ENCODE peak calls at places on chromosomes 2 and 18, in ten cellular contexts. T is hepatocyte, W is tibial artery, C is AG09319, F is IMR-90, P is omental fat pad, N is brain microvascular endothelial cell, S is A549, X is fibroblast of villous mesenchyme, Q is fibroblast of lung. Y is an unnamed sample.

GRCh38 chr2:186697536-186697935 is 3.7 kb downstream of the FAM171B start:
- DNase-seq in W (no peak), Q (peak), S (no peak), X (no peak), C (no peak), P (no peak), T (no peak), F (peak), N (peak), Y (peak)

GRCh38 chr2:145380436-145381017 is 860.6 kb upstream of the ZEB2 start:
- DNase-seq in X (peak), Q (peak), S (peak), C (peak), T (no peak), N (peak), W (no peak), P (no peak), F (peak), Y (peak)

GRCh38 chr18:43129946-43130523 is 14.6 kb upstream of the RIT2 start:
- DNase-seq in W (no peak), Q (peak), X (peak), T (no peak), N (peak), P (no peak), C (no peak), F (no peak), S (no peak), Y (no peak)

GRCh38 chr18:8235916-8236315 is 373.3 kb upstream of the RAB12 start:
- DNase-seq in T (no peak), C (no peak), X (no peak), N (no peak), P (no peak), S (no peak), F (no peak), W (no peak), Q (no peak), Y (no peak)

GRCh38 chr2:15949551-15949950 is 9.2 kb downstream of the MYCN start:
- DNase-seq in T (no peak), N (no peak), P (no peak), W (no peak), F (no peak), S (no peak), X (no peak), C (no peak), Q (no peak), Y (no peak)

GRCh38 chr2:142876423-142876822 is 1.0 kb upstream of the KYNU start:
- DNase-seq in P (no peak), S (peak), T (no peak), F (peak), Q (no peak), C (no peak), N (no peak), X (no peak), W (no peak), Y (peak)

GRCh38 chr18:61572871-61573270 is 239.6 kb downstream of the CDH20 start:
- DNase-seq in X (peak), T (no peak), W (no peak), C (peak), S (no peak), F (peak), P (no peak), Q (peak), N (no peak), Y (peak)

GRCh38 chr2:111667542-111668273 is 216.3 kb downstream of the ANAPC1 start:
- DNase-seq in S (peak), N (peak), Q (peak), F (peak), C (peak), T (peak), X (peak), W (peak), P (no peak), Y (peak)

GRCh38 chr18:48519431-48520100 is 19.3 kb upstream of the CTIF start:
- DNase-seq in X (no peak), P (no peak), T (no peak), W (no peak), F (no peak), N (no peak), S (no peak), Q (no peak), C (no peak), Y (peak)

GRCh38 chr2:235665656-235666239 is 171.9 kb downstream of the AGAP1 start:
- DNase-seq in W (no peak), F (peak), C (no peak), T (no peak), S (no peak), N (no peak), P (no peak), X (peak), Q (peak), Y (no peak)

GRCh38 chr2:160657206-160657605 is 163.6 kb upstream of the RBMS1 start:
- DNase-seq in C (peak), W (no peak), X (no peak), T (no peak), F (no peak), N (peak), S (no peak), Q (no peak), P (no peak), Y (peak)

GRCh38 chr2:51723716-51724115 is 691.8 kb upstream of the NRXN1 start:
- DNase-seq in N (no peak), P (no peak), W (no peak), F (peak), X (no peak), S (no peak), C (no peak), Q (peak), T (no peak), Y (peak)

GRCh38 chr2:234392230-234392629 is 104.7 kb downstream of the ARL4C start:
- DNase-seq in X (no peak), W (no peak), P (no peak), C (no peak), S (no peak), T (no peak), F (no peak), Q (no peak), N (no peak), Y (no peak)

GRCh38 chr2:75609937-75610508 is 36.6 kb upstream of the MRPL19 start:
- DNase-seq in T (no peak), S (no peak), N (no peak), P (no peak), W (no peak), Q (peak), X (no peak), F (peak), C (no peak), Y (no peak)

GRCh38 chr2:18267501-18267900 is 293.0 kb downstream of the RDH14 start:
- DNase-seq in C (no peak), P (no peak), S (peak), Q (peak), N (no peak), F (peak), W (no peak), X (no peak), T (no peak), Y (no peak)

GRCh38 chr2:126831234-126832005 is 67.3 kb upstream of the TEX51 start:
- DNase-seq in N (peak), W (no peak), Q (no peak), T (no peak), F (peak), S (no peak), P (no peak), C (no peak), X (no peak), Y (peak)

GRCh38 chr2:8641516-8641915 is 40.3 kb upstream of the ID2 start:
- DNase-seq in N (no peak), W (no peak), F (no peak), S (no peak), T (no peak), Q (no peak), C (no peak), P (no peak), X (no peak), Y (no peak)

GRCh38 chr18:57523171-57523956 is 63.1 kb downstream of the FECH start:
- DNase-seq in C (no peak), T (no peak), F (no peak), S (no peak), N (no peak), P (no peak), W (peak), X (peak), Q (no peak), Y (no peak)

GRCh38 chr2:238643400-238643907 is 204.4 kb upstream of the TWIST2 start:
- DNase-seq in Q (no peak), F (no peak), W (no peak), N (no peak), P (no peak), X (no peak), S (no peak), C (no peak), T (no peak), Y (no peak)

GRCh38 chr18:46333371-46334199 is 229.4 kb downstream of the HAUS1 start:
- DNase-seq in F (no peak), W (no peak), C (no peak), S (peak), T (peak), X (no peak), Q (peak), P (no peak), N (no peak), Y (no peak)

GRCh38 chr18:67068608-67069007 is 447.9 kb downstream of the DSEL start:
- DNase-seq in C (no peak), X (no peak), Q (no peak), N (no peak), F (no peak), W (no peak), P (no peak), S (no peak), T (no peak), Y (no peak)

GRCh38 chr2:16890081-16890480 is 224.4 kb upstream of the CYRIA start:
- DNase-seq in F (no peak), Q (no peak), S (peak), N (no peak), P (no peak), T (no peak), X (peak), C (no peak), W (no peak), Y (no peak)

GRCh38 chr2:30135541-30135940 is 11.3 kb upstream of the YPEL5 start:
- DNase-seq in W (no peak), N (no peak), S (no peak), X (no peak), C (no peak), F (no peak), P (no peak), Q (no peak), T (no peak), Y (no peak)

GRCh38 chr2:5392658-5393057 is 299.5 kb upstream of the SOX11 start:
- DNase-seq in X (no peak), T (no peak), N (peak), P (no peak), F (no peak), S (no peak), C (no peak), W (no peak), Q (peak), Y (no peak)

GRCh38 chr2:177212895-177213856 is 582 bp downstream of the HNRNPA3 start:
- DNase-seq in W (peak), C (peak), T (peak), Q (peak), F (peak), S (peak), P (peak), N (peak), X (peak), Y (peak)

GRCh38 chr2:71530246-71530986 is 77.1 kb downstream of the DYSF start:
- DNase-seq in P (no peak), N (peak), S (peak), X (peak), W (no peak), C (no peak), Q (peak), T (peak), F (peak), Y (peak)

GRCh38 chr2:231011526-231011925 is 15.6 kb downstream of the SPATA3 start:
- DNase-seq in S (no peak), C (no peak), N (no peak), W (no peak), F (no peak), X (no peak), P (no peak), Q (no peak), T (no peak), Y (no peak)

GRCh38 chr18:26549103-26549485 is 741 bp upstream of the KCTD1 start:
- DNase-seq in T (peak), Q (peak), X (peak), C (no peak), P (no peak), F (peak), S (peak), N (no peak), W (peak), Y (peak)

GRCh38 chr2:191018663-191019119 is 4.7 kb upstream of the STAT1 start:
- DNase-seq in Q (no peak), C (no peak), W (no peak), S (no peak), F (no peak), P (no peak), T (no peak), N (no peak), X (no peak), Y (no peak)

GRCh38 chr2:54387592-54387991 is 68.5 kb upstream of the SPTBN1 start:
- DNase-seq in N (no peak), T (no peak), C (no peak), P (no peak), S (no peak), Q (peak), F (no peak), X (no peak), W (no peak), Y (no peak)

GRCh38 chr18:24138884-24139616 is at the start of gene CABYR:
- DNase-seq in C (peak), N (peak), W (peak), P (peak), F (peak), X (peak), T (peak), Q (peak), S (peak), Y (peak)

GRCh38 chr2:216274194-216274593 is 98.1 kb downstream of the MARCHF4 start:
- DNase-seq in X (no peak), C (no peak), S (no peak), Q (peak), T (no peak), P (no peak), W (no peak), F (peak), N (no peak), Y (peak)

GRCh38 chr2:15591692-15592463 is at the start of gene DDX1:
- DNase-seq in Q (peak), C (peak), X (peak), P (peak), F (peak), T (peak), N (peak), W (peak), S (peak), Y (peak)

GRCh38 chr2:113138428-113139322 is 11.3 kb downstream of the IL1RN start:
- DNase-seq in T (peak), X (peak), F (peak), N (peak), P (no peak), C (peak), Q (peak), W (no peak), S (peak), Y (peak)

GRCh38 chr2:190469770-190470169 is 61.6 kb downstream of the MFSD6 start:
- DNase-seq in T (peak), X (peak), N (peak), Q (peak), S (peak), C (no peak), W (no peak), P (no peak), F (peak), Y (peak)

GRCh38 chr2:10787176-10787968 is 25.2 kb downstream of the PDIA6 start:
- DNase-seq in N (no peak), C (no peak), P (no peak), X (peak), S (peak), W (no peak), F (no peak), T (no peak), Q (no peak), Y (no peak)

GRCh38 chr18:75041586-75041985 is 167.4 kb downstream of the PTGR3 start:
- DNase-seq in X (peak), S (peak), Q (peak), C (peak), W (no peak), P (no peak), F (peak), T (no peak), N (peak), Y (peak)

DNA sequence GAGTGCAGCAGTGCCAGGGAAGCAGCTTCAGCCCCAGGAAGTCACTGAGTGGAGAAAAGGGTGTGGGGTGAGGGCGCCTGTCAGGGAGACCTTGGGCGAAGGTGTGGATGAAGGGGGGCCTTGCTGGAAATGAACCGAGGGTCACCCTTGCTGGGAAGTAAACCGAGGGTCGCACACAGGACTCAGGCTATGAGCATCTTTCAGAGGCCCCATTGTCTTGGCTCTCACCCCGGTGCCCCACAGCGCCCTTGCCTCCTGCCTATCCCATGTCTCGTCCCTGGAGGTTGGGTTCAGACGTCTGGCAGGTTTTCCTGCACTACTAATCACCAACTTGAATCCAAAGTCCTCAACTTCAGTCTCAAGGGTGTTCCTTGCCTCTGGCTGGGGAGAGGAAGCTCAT is 122.8 kb upstream of the PXDN start:
- DNase-seq in X (no peak), W (no peak), N (no peak), Q (no peak), T (no peak), C (no peak), S (no peak), P (no peak), F (no peak), Y (no peak)
- TF ChIP-seq CTCF in X (no peak), W (no peak), N (no peak), Q (no peak), T (no peak), C (no peak), S (no peak), P (no peak), F (no peak), Y (no peak)

GRCh38 chr2:107932986-107933385 is 53.3 kb upstream of the SLC5A7 start:
- DNase-seq in N (no peak), W (no peak), F (peak), C (no peak), Q (no peak), P (no peak), S (peak), X (peak), T (peak), Y (peak)
- TF ChIP-seq CTCF in N (peak), W (peak), F (peak), C (peak), Q (peak), P (no peak), S (peak), X (peak), T (peak), Y (peak)

DNA sequence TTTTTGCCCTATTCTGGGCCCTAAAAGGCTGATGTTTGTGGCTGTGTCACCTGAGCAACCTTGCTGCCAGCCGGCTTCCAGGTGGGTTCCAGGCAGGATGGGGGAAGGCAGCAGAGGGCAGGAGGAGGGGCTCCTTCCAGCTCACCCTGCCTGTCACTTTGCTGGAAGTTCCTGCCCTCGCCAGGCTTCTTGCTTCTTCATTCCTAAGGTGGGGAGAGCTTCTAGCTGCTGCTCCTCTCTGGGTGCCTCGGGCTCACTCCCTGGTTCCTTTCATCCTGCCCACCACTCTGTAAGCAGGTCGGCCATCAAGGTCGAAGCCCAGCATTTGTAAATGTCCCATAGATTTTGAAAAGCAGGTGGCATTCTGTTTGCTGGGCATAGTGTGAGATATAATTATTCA is 249.4 kb upstream of the HS6ST1 start:
- DNase-seq in P (no peak), W (no peak), T (no peak), N (no peak), X (no peak), S (no peak), F (no peak), Q (no peak), C (no peak), Y (no peak)
- TF ChIP-seq CTCF in P (no peak), W (no peak), T (no peak), N (no peak), X (no peak), S (no peak), F (no peak), Q (no peak), C (no peak), Y (no peak)

GRCh38 chr18:52341617-52342381 is 1.8 kb downstream of the DCC start:
- DNase-seq in T (peak), X (no peak), C (no peak), F (no peak), P (no peak), W (no peak), S (peak), Q (peak), N (no peak), Y (peak)
- TF ChIP-seq CTCF in T (no peak), X (no peak), C (no peak), F (no peak), P (no peak), W (no peak), S (no peak), Q (no peak), N (no peak), Y (no peak)

GRCh38 chr18:28637897-28638296 is 461.0 kb upstream of the CDH2 start:
- DNase-seq in X (no peak), T (no peak), P (no peak), Q (no peak), S (no peak), C (no peak), F (no peak), W (no peak), N (no peak), Y (peak)
- TF ChIP-seq CTCF in X (peak), T (peak), P (no peak), Q (no peak), S (no peak), C (no peak), F (no peak), W (no peak), N (peak), Y (no peak)

GRCh38 chr2:60534034-60534393 is 19.4 kb downstream of the BCL11A start:
- DNase-seq in T (no peak), X (no peak), W (no peak), N (no peak), F (no peak), S (no peak), P (no peak), Q (no peak), C (no peak), Y (no peak)
- TF ChIP-seq CTCF in T (no peak), X (no peak), W (no peak), N (peak), F (no peak), S (no peak), P (no peak), Q (no peak), C (no peak), Y (no peak)